ENCODE peak calls at places on chromosomes 5 and 9, in five cellular contexts. Z is iPS-NIHi11; T is ACHN; R is effector CD8-positive, alpha-beta T cell; U is GM12892. J is an unnamed sample.

GRCh38 chr9:129412814-129413536 is 207.9 kb downstream of the C9orf50 start:
- DNase-seq in Z (peak), T (peak), R (peak), U (no peak), J (peak)

GRCh38 chr5:79888643-79889042 is 102.4 kb downstream of the MTX3 start:
- DNase-seq in Z (no peak), T (no peak), R (no peak), U (no peak), J (no peak)

GRCh38 chr5:35789732-35790461 is 66.8 kb upstream of the IL7R start:
- DNase-seq in Z (no peak), T (no peak), R (no peak), U (no peak), J (no peak)

GRCh38 chr5:147464211-147464610 is 45.7 kb downstream of the DPYSL3 start:
- DNase-seq in Z (peak), T (peak), R (no peak), U (no peak), J (peak)

GRCh38 chr5:40691894-40692293 is 12.2 kb downstream of the PTGER4 start:
- DNase-seq in Z (no peak), T (no peak), R (no peak), U (no peak), J (no peak)

GRCh38 chr9:70053864-70054263 is 10.2 kb downstream of the MAMDC2 start:
- DNase-seq in Z (no peak), T (peak), R (no peak), U (no peak), J (peak)

GRCh38 chr5:173771058-173771742 is 116.9 kb upstream of the CPEB4 start:
- DNase-seq in Z (peak), T (no peak), R (no peak), U (no peak), J (peak)

GRCh38 chr9:91420471-91421021 is 3.1 kb downstream of the NFIL3 start:
- DNase-seq in Z (no peak), T (no peak), R (no peak), U (no peak), J (no peak)

GRCh38 chr9:137989999-137990715 is 112.6 kb downstream of the CACNA1B start:
- DNase-seq in Z (no peak), T (no peak), R (no peak), U (no peak), J (no peak)

J was measured in mesendoderm.